ENCODE peak calls at places on chromosomes 3 and 15, in nine cellular contexts. One of them, this sample, is unnamed.

GRCh38 chr15:40243126-40243810 is 4.4 kb downstream of the PAK6 start:
- DNase-seq in lower lobe of right lung: no peak
- DNase-seq in iPS-NIHi11: no peak
- DNase-seq in globus pallidus: no peak
- DNase-seq in stimulated activated CD8-positive, alpha-beta memory T cell treated with anti-CD3 and anti-CD28 coated beads, Interleukin-2, amount 100 ng/mL, for 1 hour: no peak
- DNase-seq in lung microvascular endothelial cell: no peak
- DNase-seq in CD4-positive, alpha-beta T cell: no peak
- DNase-seq in epithelial cell of esophagus: peak; percentile 89
- DNase-seq in stimulated activated CD4-positive, alpha-beta T cell treated with anti-CD3 and anti-CD28 coated beads, Interleukin-1b, Interleukin-23, amount 100 ng/mL, for 24 hours: no peak
- DNase-seq in this sample: no peak

GRCh38 chr3:125186800-125187598 is 25.5 kb downstream of the SLC12A8 start:
- DNase-seq in lower lobe of right lung: no peak
- DNase-seq in iPS-NIHi11: no peak
- DNase-seq in globus pallidus: no peak
- DNase-seq in stimulated activated CD8-positive, alpha-beta memory T cell treated with anti-CD3 and anti-CD28 coated beads, Interleukin-2, amount 100 ng/mL, for 1 hour: no peak
- DNase-seq in lung microvascular endothelial cell: no peak
- DNase-seq in CD4-positive, alpha-beta T cell: no peak
- DNase-seq in epithelial cell of esophagus: no peak
- DNase-seq in stimulated activated CD4-positive, alpha-beta T cell treated with anti-CD3 and anti-CD28 coated beads, Interleukin-1b, Interleukin-23, amount 100 ng/mL, for 24 hours: no peak
- DNase-seq in this sample: no peak

GRCh38 chr3:188507244-188507720 is 353.3 kb downstream of the LPP start:
- DNase-seq in lower lobe of right lung: peak; percentile 44
- DNase-seq in iPS-NIHi11: peak; percentile 24
- DNase-seq in globus pallidus: peak; percentile 65
- DNase-seq in stimulated activated CD8-positive, alpha-beta memory T cell treated with anti-CD3 and anti-CD28 coated beads, Interleukin-2, amount 100 ng/mL, for 1 hour: no peak
- DNase-seq in lung microvascular endothelial cell: no peak
- DNase-seq in CD4-positive, alpha-beta T cell: no peak
- DNase-seq in epithelial cell of esophagus: peak; percentile 15
- DNase-seq in stimulated activated CD4-positive, alpha-beta T cell treated with anti-CD3 and anti-CD28 coated beads, Interleukin-1b, Interleukin-23, amount 100 ng/mL, for 24 hours: no peak
- DNase-seq in this sample: no peak

GRCh38 chr15:28103402-28103801 is 4.3 kb upstream of the OCA2 start:
- DNase-seq in lower lobe of right lung: no peak
- DNase-seq in iPS-NIHi11: no peak
- DNase-seq in globus pallidus: no peak
- DNase-seq in stimulated activated CD8-positive, alpha-beta memory T cell treated with anti-CD3 and anti-CD28 coated beads, Interleukin-2, amount 100 ng/mL, for 1 hour: no peak
- DNase-seq in lung microvascular endothelial cell: no peak
- DNase-seq in CD4-positive, alpha-beta T cell: no peak
- DNase-seq in epithelial cell of esophagus: no peak
- DNase-seq in stimulated activated CD4-positive, alpha-beta T cell treated with anti-CD3 and anti-CD28 coated beads, Interleukin-1b, Interleukin-23, amount 100 ng/mL, for 24 hours: no peak
- DNase-seq in this sample: no peak

GRCh38 chr3:197983076-197983475 is 23.1 kb downstream of the LMLN start:
- DNase-seq in lower lobe of right lung: no peak
- DNase-seq in iPS-NIHi11: no peak
- DNase-seq in globus pallidus: no peak
- DNase-seq in stimulated activated CD8-positive, alpha-beta memory T cell treated with anti-CD3 and anti-CD28 coated beads, Interleukin-2, amount 100 ng/mL, for 1 hour: no peak
- DNase-seq in lung microvascular endothelial cell: no peak
- DNase-seq in CD4-positive, alpha-beta T cell: no peak
- DNase-seq in epithelial cell of esophagus: no peak
- DNase-seq in stimulated activated CD4-positive, alpha-beta T cell treated with anti-CD3 and anti-CD28 coated beads, Interleukin-1b, Interleukin-23, amount 100 ng/mL, for 24 hours: no peak
- DNase-seq in this sample: no peak

GRCh38 chr15:27768731-27769510 is 330.2 kb downstream of the OCA2 start:
- DNase-seq in lower lobe of right lung: no peak
- DNase-seq in iPS-NIHi11: no peak
- DNase-seq in globus pallidus: no peak
- DNase-seq in stimulated activated CD8-positive, alpha-beta memory T cell treated with anti-CD3 and anti-CD28 coated beads, Interleukin-2, amount 100 ng/mL, for 1 hour: no peak
- DNase-seq in lung microvascular endothelial cell: no peak
- DNase-seq in CD4-positive, alpha-beta T cell: no peak
- DNase-seq in epithelial cell of esophagus: no peak
- DNase-seq in stimulated activated CD4-positive, alpha-beta T cell treated with anti-CD3 and anti-CD28 coated beads, Interleukin-1b, Interleukin-23, amount 100 ng/mL, for 24 hours: no peak
- DNase-seq in this sample: no peak

GRCh38 chr3:15206662-15207576 is 873 bp downstream of the CAPN7 start:
- DNase-seq in lower lobe of right lung: peak; percentile 51
- DNase-seq in iPS-NIHi11: peak; percentile 66
- DNase-seq in globus pallidus: no peak
- DNase-seq in stimulated activated CD8-positive, alpha-beta memory T cell treated with anti-CD3 and anti-CD28 coated beads, Interleukin-2, amount 100 ng/mL, for 1 hour: no peak
- DNase-seq in lung microvascular endothelial cell: peak; percentile 63
- DNase-seq in CD4-positive, alpha-beta T cell: no peak
- DNase-seq in epithelial cell of esophagus: peak; percentile 63
- DNase-seq in stimulated activated CD4-positive, alpha-beta T cell treated with anti-CD3 and anti-CD28 coated beads, Interleukin-1b, Interleukin-23, amount 100 ng/mL, for 24 hours: no peak
- DNase-seq in this sample: peak; percentile 48

GRCh38 chr3:133881987-133882825 is 13.5 kb downstream of the RAB6B start:
- DNase-seq in lower lobe of right lung: no peak
- DNase-seq in iPS-NIHi11: no peak
- DNase-seq in globus pallidus: no peak
- DNase-seq in stimulated activated CD8-positive, alpha-beta memory T cell treated with anti-CD3 and anti-CD28 coated beads, Interleukin-2, amount 100 ng/mL, for 1 hour: no peak
- DNase-seq in lung microvascular endothelial cell: no peak
- DNase-seq in CD4-positive, alpha-beta T cell: no peak
- DNase-seq in epithelial cell of esophagus: peak; percentile 8
- DNase-seq in stimulated activated CD4-positive, alpha-beta T cell treated with anti-CD3 and anti-CD28 coated beads, Interleukin-1b, Interleukin-23, amount 100 ng/mL, for 24 hours: no peak
- DNase-seq in this sample: peak; percentile 8

GRCh38 chr15:30925686-30926085 is 22.0 kb downstream of the FAN1 start:
- DNase-seq in lower lobe of right lung: no peak
- DNase-seq in iPS-NIHi11: no peak
- DNase-seq in globus pallidus: no peak
- DNase-seq in stimulated activated CD8-positive, alpha-beta memory T cell treated with anti-CD3 and anti-CD28 coated beads, Interleukin-2, amount 100 ng/mL, for 1 hour: no peak
- DNase-seq in lung microvascular endothelial cell: no peak
- DNase-seq in CD4-positive, alpha-beta T cell: no peak
- DNase-seq in epithelial cell of esophagus: no peak
- DNase-seq in stimulated activated CD4-positive, alpha-beta T cell treated with anti-CD3 and anti-CD28 coated beads, Interleukin-1b, Interleukin-23, amount 100 ng/mL, for 24 hours: no peak
- DNase-seq in this sample: no peak

GRCh38 chr15:24676431-24676830 is 856 bp downstream of the NPAP1 start:
- DNase-seq in lower lobe of right lung: no peak
- DNase-seq in iPS-NIHi11: peak; percentile 38
- DNase-seq in globus pallidus: no peak
- DNase-seq in stimulated activated CD8-positive, alpha-beta memory T cell treated with anti-CD3 and anti-CD28 coated beads, Interleukin-2, amount 100 ng/mL, for 1 hour: no peak
- DNase-seq in lung microvascular endothelial cell: no peak
- DNase-seq in CD4-positive, alpha-beta T cell: no peak
- DNase-seq in epithelial cell of esophagus: no peak
- DNase-seq in stimulated activated CD4-positive, alpha-beta T cell treated with anti-CD3 and anti-CD28 coated beads, Interleukin-1b, Interleukin-23, amount 100 ng/mL, for 24 hours: no peak
- DNase-seq in this sample: no peak

GRCh38 chr3:46933261-46933660 is 43.3 kb downstream of the CCDC12 start:
- DNase-seq in lower lobe of right lung: peak; percentile 14
- DNase-seq in iPS-NIHi11: no peak
- DNase-seq in globus pallidus: no peak
- DNase-seq in stimulated activated CD8-positive, alpha-beta memory T cell treated with anti-CD3 and anti-CD28 coated beads, Interleukin-2, amount 100 ng/mL, for 1 hour: no peak
- DNase-seq in lung microvascular endothelial cell: no peak
- DNase-seq in CD4-positive, alpha-beta T cell: no peak
- DNase-seq in epithelial cell of esophagus: no peak
- DNase-seq in stimulated activated CD4-positive, alpha-beta T cell treated with anti-CD3 and anti-CD28 coated beads, Interleukin-1b, Interleukin-23, amount 100 ng/mL, for 24 hours: no peak
- DNase-seq in this sample: no peak

GRCh38 chr3:73004316-73004715 is 7.7 kb downstream of the PPP4R2 start:
- DNase-seq in lower lobe of right lung: no peak
- DNase-seq in iPS-NIHi11: no peak
- DNase-seq in globus pallidus: no peak
- DNase-seq in stimulated activated CD8-positive, alpha-beta memory T cell treated with anti-CD3 and anti-CD28 coated beads, Interleukin-2, amount 100 ng/mL, for 1 hour: no peak
- DNase-seq in lung microvascular endothelial cell: no peak
- DNase-seq in CD4-positive, alpha-beta T cell: no peak
- DNase-seq in epithelial cell of esophagus: no peak
- DNase-seq in stimulated activated CD4-positive, alpha-beta T cell treated with anti-CD3 and anti-CD28 coated beads, Interleukin-1b, Interleukin-23, amount 100 ng/mL, for 24 hours: no peak
- DNase-seq in this sample: no peak

GRCh38 chr3:150925751-150926201 is 20.5 kb upstream of the MINDY4B start:
- DNase-seq in lower lobe of right lung: peak; percentile 57
- DNase-seq in iPS-NIHi11: peak; percentile 80
- DNase-seq in globus pallidus: peak; percentile 5
- DNase-seq in stimulated activated CD8-positive, alpha-beta memory T cell treated with anti-CD3 and anti-CD28 coated beads, Interleukin-2, amount 100 ng/mL, for 1 hour: no peak
- DNase-seq in lung microvascular endothelial cell: peak; percentile 50
- DNase-seq in CD4-positive, alpha-beta T cell: peak; percentile 18
- DNase-seq in epithelial cell of esophagus: peak; percentile 67
- DNase-seq in stimulated activated CD4-positive, alpha-beta T cell treated with anti-CD3 and anti-CD28 coated beads, Interleukin-1b, Interleukin-23, amount 100 ng/mL, for 24 hours: peak; percentile 36
- DNase-seq in this sample: peak; percentile 61

GRCh38 chr15:47932829-47933696 is 187.7 kb upstream of the SLC24A5 start:
- DNase-seq in lower lobe of right lung: no peak
- DNase-seq in iPS-NIHi11: no peak
- DNase-seq in globus pallidus: no peak
- DNase-seq in stimulated activated CD8-positive, alpha-beta memory T cell treated with anti-CD3 and anti-CD28 coated beads, Interleukin-2, amount 100 ng/mL, for 1 hour: no peak
- DNase-seq in lung microvascular endothelial cell: no peak
- DNase-seq in CD4-positive, alpha-beta T cell: no peak
- DNase-seq in epithelial cell of esophagus: peak; percentile 11
- DNase-seq in stimulated activated CD4-positive, alpha-beta T cell treated with anti-CD3 and anti-CD28 coated beads, Interleukin-1b, Interleukin-23, amount 100 ng/mL, for 24 hours: no peak
- DNase-seq in this sample: no peak

GRCh38 chr3:128585974-128586373 is 64.6 kb downstream of the RPN1 start:
- DNase-seq in lower lobe of right lung: no peak
- DNase-seq in iPS-NIHi11: no peak
- DNase-seq in globus pallidus: no peak
- DNase-seq in stimulated activated CD8-positive, alpha-beta memory T cell treated with anti-CD3 and anti-CD28 coated beads, Interleukin-2, amount 100 ng/mL, for 1 hour: no peak
- DNase-seq in lung microvascular endothelial cell: no peak
- DNase-seq in CD4-positive, alpha-beta T cell: no peak
- DNase-seq in epithelial cell of esophagus: peak; percentile 80
- DNase-seq in stimulated activated CD4-positive, alpha-beta T cell treated with anti-CD3 and anti-CD28 coated beads, Interleukin-1b, Interleukin-23, amount 100 ng/mL, for 24 hours: no peak
- DNase-seq in this sample: peak; percentile 48

GRCh38 chr3:8451696-8452095 is 49.9 kb upstream of the LMCD1 start:
- DNase-seq in lower lobe of right lung: no peak
- DNase-seq in iPS-NIHi11: no peak
- DNase-seq in globus pallidus: no peak
- DNase-seq in stimulated activated CD8-positive, alpha-beta memory T cell treated with anti-CD3 and anti-CD28 coated beads, Interleukin-2, amount 100 ng/mL, for 1 hour: no peak
- DNase-seq in lung microvascular endothelial cell: no peak
- DNase-seq in CD4-positive, alpha-beta T cell: no peak
- DNase-seq in epithelial cell of esophagus: peak; percentile 30
- DNase-seq in stimulated activated CD4-positive, alpha-beta T cell treated with anti-CD3 and anti-CD28 coated beads, Interleukin-1b, Interleukin-23, amount 100 ng/mL, for 24 hours: no peak
- DNase-seq in this sample: no peak

GRCh38 chr3:127419140-127419539 is 131.3 kb upstream of the PRR20G start:
- DNase-seq in lower lobe of right lung: no peak
- DNase-seq in iPS-NIHi11: no peak
- DNase-seq in globus pallidus: no peak
- DNase-seq in stimulated activated CD8-positive, alpha-beta memory T cell treated with anti-CD3 and anti-CD28 coated beads, Interleukin-2, amount 100 ng/mL, for 1 hour: no peak
- DNase-seq in lung microvascular endothelial cell: no peak
- DNase-seq in CD4-positive, alpha-beta T cell: no peak
- DNase-seq in epithelial cell of esophagus: no peak
- DNase-seq in stimulated activated CD4-positive, alpha-beta T cell treated with anti-CD3 and anti-CD28 coated beads, Interleukin-1b, Interleukin-23, amount 100 ng/mL, for 24 hours: no peak
- DNase-seq in this sample: no peak

GRCh38 chr15:62297933-62298332 is 132.8 kb upstream of the C2CD4B start:
- DNase-seq in lower lobe of right lung: no peak
- DNase-seq in iPS-NIHi11: no peak
- DNase-seq in globus pallidus: no peak
- DNase-seq in stimulated activated CD8-positive, alpha-beta memory T cell treated with anti-CD3 and anti-CD28 coated beads, Interleukin-2, amount 100 ng/mL, for 1 hour: no peak
- DNase-seq in lung microvascular endothelial cell: no peak
- DNase-seq in CD4-positive, alpha-beta T cell: no peak
- DNase-seq in epithelial cell of esophagus: no peak
- DNase-seq in stimulated activated CD4-positive, alpha-beta T cell treated with anti-CD3 and anti-CD28 coated beads, Interleukin-1b, Interleukin-23, amount 100 ng/mL, for 24 hours: no peak
- DNase-seq in this sample: no peak

GRCh38 chr15:94910166-94910565 is 678.8 kb downstream of the MCTP2 start:
- DNase-seq in lower lobe of right lung: no peak
- DNase-seq in iPS-NIHi11: no peak
- DNase-seq in globus pallidus: no peak
- DNase-seq in stimulated activated CD8-positive, alpha-beta memory T cell treated with anti-CD3 and anti-CD28 coated beads, Interleukin-2, amount 100 ng/mL, for 1 hour: no peak
- DNase-seq in lung microvascular endothelial cell: peak; percentile 2
- DNase-seq in CD4-positive, alpha-beta T cell: no peak
- DNase-seq in epithelial cell of esophagus: peak; percentile 81
- DNase-seq in stimulated activated CD4-positive, alpha-beta T cell treated with anti-CD3 and anti-CD28 coated beads, Interleukin-1b, Interleukin-23, amount 100 ng/mL, for 24 hours: no peak
- DNase-seq in this sample: no peak

GRCh38 chr3:42803800-42804112 is 534 bp downstream of the HIGD1A start:
- DNase-seq in lower lobe of right lung: peak; percentile 70
- DNase-seq in iPS-NIHi11: peak; percentile 43
- DNase-seq in globus pallidus: peak; percentile 39
- DNase-seq in stimulated activated CD8-positive, alpha-beta memory T cell treated with anti-CD3 and anti-CD28 coated beads, Interleukin-2, amount 100 ng/mL, for 1 hour: no peak
- DNase-seq in lung microvascular endothelial cell: peak; percentile 42
- DNase-seq in CD4-positive, alpha-beta T cell: no peak
- DNase-seq in epithelial cell of esophagus: no peak
- DNase-seq in stimulated activated CD4-positive, alpha-beta T cell treated with anti-CD3 and anti-CD28 coated beads, Interleukin-1b, Interleukin-23, amount 100 ng/mL, for 24 hours: peak; percentile 14
- DNase-seq in this sample: no peak

GRCh38 chr3:177811111-177811510 is 613.8 kb upstream of the TBL1XR1 start:
- DNase-seq in lower lobe of right lung: no peak
- DNase-seq in iPS-NIHi11: no peak
- DNase-seq in globus pallidus: no peak
- DNase-seq in stimulated activated CD8-positive, alpha-beta memory T cell treated with anti-CD3 and anti-CD28 coated beads, Interleukin-2, amount 100 ng/mL, for 1 hour: no peak
- DNase-seq in lung microvascular endothelial cell: no peak
- DNase-seq in CD4-positive, alpha-beta T cell: no peak
- DNase-seq in epithelial cell of esophagus: no peak
- DNase-seq in stimulated activated CD4-positive, alpha-beta T cell treated with anti-CD3 and anti-CD28 coated beads, Interleukin-1b, Interleukin-23, amount 100 ng/mL, for 24 hours: no peak
- DNase-seq in this sample: no peak

GRCh38 chr3:155423526-155423925 is 130.0 kb upstream of the STRIT1 start:
- DNase-seq in lower lobe of right lung: no peak
- DNase-seq in iPS-NIHi11: no peak
- DNase-seq in globus pallidus: no peak
- DNase-seq in stimulated activated CD8-positive, alpha-beta memory T cell treated with anti-CD3 and anti-CD28 coated beads, Interleukin-2, amount 100 ng/mL, for 1 hour: no peak
- DNase-seq in lung microvascular endothelial cell: no peak
- DNase-seq in CD4-positive, alpha-beta T cell: no peak
- DNase-seq in epithelial cell of esophagus: no peak
- DNase-seq in stimulated activated CD4-positive, alpha-beta T cell treated with anti-CD3 and anti-CD28 coated beads, Interleukin-1b, Interleukin-23, amount 100 ng/mL, for 24 hours: no peak
- DNase-seq in this sample: no peak

GRCh38 chr15:74573987-74574386 is 33.0 kb downstream of the ARID3B start:
- DNase-seq in lower lobe of right lung: no peak
- DNase-seq in iPS-NIHi11: no peak
- DNase-seq in globus pallidus: no peak
- DNase-seq in stimulated activated CD8-positive, alpha-beta memory T cell treated with anti-CD3 and anti-CD28 coated beads, Interleukin-2, amount 100 ng/mL, for 1 hour: no peak
- DNase-seq in lung microvascular endothelial cell: peak; percentile 63
- DNase-seq in CD4-positive, alpha-beta T cell: no peak
- DNase-seq in epithelial cell of esophagus: peak; percentile 27
- DNase-seq in stimulated activated CD4-positive, alpha-beta T cell treated with anti-CD3 and anti-CD28 coated beads, Interleukin-1b, Interleukin-23, amount 100 ng/mL, for 24 hours: no peak
- DNase-seq in this sample: peak; percentile 21

GRCh38 chr3:130626021-130626420 is 109.0 kb downstream of the COL6A6 start:
- DNase-seq in lower lobe of right lung: no peak
- DNase-seq in iPS-NIHi11: no peak
- DNase-seq in globus pallidus: no peak
- DNase-seq in stimulated activated CD8-positive, alpha-beta memory T cell treated with anti-CD3 and anti-CD28 coated beads, Interleukin-2, amount 100 ng/mL, for 1 hour: no peak
- DNase-seq in lung microvascular endothelial cell: no peak
- DNase-seq in CD4-positive, alpha-beta T cell: no peak
- DNase-seq in epithelial cell of esophagus: peak; percentile 7
- DNase-seq in stimulated activated CD4-positive, alpha-beta T cell treated with anti-CD3 and anti-CD28 coated beads, Interleukin-1b, Interleukin-23, amount 100 ng/mL, for 24 hours: no peak
- DNase-seq in this sample: peak; percentile 3